ENCODE peak calls at places on chromosomes 12 and 14, in eight cellular contexts. I is mesothelial cell of epicardium; F is NCI-H460; C is HFFc6; B is tibial artery; K is hepatocyte; J is CD8-positive, alpha-beta memory T cell; M is T-cell. W is an unnamed sample.

GRCh38 chr12:76790564-76791552 is 26.9 kb downstream of the ZDHHC17 start:
- DNase-seq in I (no peak), F (peak; percentile 19), C (peak; percentile 15), B (no peak), K (peak; percentile 41), J (peak; percentile 34), M (no peak), W (peak; percentile 69)

GRCh38 chr14:105171004-105171673 is 2.6 kb upstream of the JAG2 start:
- DNase-seq in I (no peak), F (no peak), C (no peak), B (no peak), K (no peak), J (no peak), M (no peak), W (no peak)

GRCh38 chr12:124567035-124567672 is at the start of gene NCOR2:
- DNase-seq in I (no peak), F (no peak), C (no peak), B (no peak), K (no peak), J (peak; percentile 60), M (peak; percentile 57), W (peak; percentile 83)

GRCh38 chr12:64801381-64801780 is 23.1 kb upstream of the TBC1D30 start:
- DNase-seq in I (no peak), F (peak; percentile 17), C (no peak), B (no peak), K (no peak), J (no peak), M (no peak), W (no peak)

GRCh38 chr12:41250748-41251147 is 62.6 kb downstream of the PDZRN4 start:
- DNase-seq in I (no peak), F (no peak), C (no peak), B (no peak), K (no peak), J (no peak), M (no peak), W (no peak)

GRCh38 chr12:6783828-6784227 is 5.5 kb upstream of the CD4 start:
- DNase-seq in I (no peak), F (no peak), C (no peak), B (no peak), K (no peak), J (no peak), M (no peak), W (no peak)

GRCh38 chr12:96068111-96068510 is 32.7 kb upstream of the LTA4H start:
- DNase-seq in I (no peak), F (no peak), C (no peak), B (no peak), K (no peak), J (no peak), M (no peak), W (no peak)

GRCh38 chr14:78566017-78566858 is 396.1 kb downstream of the NRXN3 start:
- DNase-seq in I (peak; percentile 51), F (peak; percentile 47), C (peak; percentile 79), B (peak; percentile 75), K (peak; percentile 88), J (peak; percentile 28), M (peak; percentile 32), W (peak; percentile 91)

GRCh38 chr12:123940627-123940966 is 32.0 kb downstream of the CCDC92 start:
- DNase-seq in I (no peak), F (no peak), C (no peak), B (no peak), K (no peak), J (no peak), M (no peak), W (no peak)

GRCh38 chr12:58967551-58967950 is 47.2 kb upstream of the LRIG3 start:
- DNase-seq in I (no peak), F (no peak), C (no peak), B (no peak), K (no peak), J (no peak), M (no peak), W (no peak)

GRCh38 chr12:65649126-65649525 is 175.2 kb upstream of the HMGA2 start:
- DNase-seq in I (no peak), F (peak; percentile 85), C (peak; percentile 98), B (no peak), K (no peak), J (no peak), M (no peak), W (no peak)

GRCh38 chr12:19775241-19775640 is 335.9 kb downstream of the AEBP2 start:
- DNase-seq in I (no peak), F (no peak), C (no peak), B (peak; percentile 79), K (no peak), J (no peak), M (no peak), W (no peak)

GRCh38 chr14:95337052-95337595 is 17.4 kb upstream of the CLMN start:
- DNase-seq in I (no peak), F (no peak), C (no peak), B (no peak), K (no peak), J (no peak), M (no peak), W (no peak)

GRCh38 chr12:57983858-57984505 is 42.6 kb downstream of the ATP23 start:
- DNase-seq in I (no peak), F (no peak), C (no peak), B (no peak), K (no peak), J (no peak), M (no peak), W (no peak)

GRCh38 chr12:43965899-43966298 is 130.0 kb downstream of the TMEM117 start:
- DNase-seq in I (no peak), F (no peak), C (no peak), B (no peak), K (no peak), J (no peak), M (no peak), W (no peak)

GRCh38 chr14:99564903-99565259 is 39.1 kb downstream of the CCDC85C start:
- DNase-seq in I (no peak), F (no peak), C (no peak), B (no peak), K (no peak), J (no peak), M (no peak), W (no peak)

GRCh38 chr14:104118006-104118844 is 20.2 kb upstream of the KIF26A start:
- DNase-seq in I (peak; percentile 18), F (no peak), C (no peak), B (peak; percentile 55), K (no peak), J (no peak), M (no peak), W (no peak)

GRCh38 chr14:69012251-69012953 is 33.3 kb upstream of the ACTN1 start:
- DNase-seq in I (no peak), F (no peak), C (no peak), B (no peak), K (no peak), J (no peak), M (no peak), W (no peak)

GRCh38 chr14:65287264-65288131 is 125.0 kb upstream of the FUT8 start:
- DNase-seq in I (no peak), F (no peak), C (no peak), B (no peak), K (no peak), J (peak; percentile 80), M (peak; percentile 41), W (peak; percentile 64)

GRCh38 chr12:2795291-2796186 is 769 bp downstream of the FKBP4 start:
- DNase-seq in I (peak; percentile 57), F (peak; percentile 43), C (peak; percentile 14), B (peak; percentile 92), K (peak; percentile 89), J (peak; percentile 77), M (peak; percentile 73), W (peak; percentile 88)

GRCh38 chr14:73761621-73762355 is 47.6 kb upstream of the PNMA1 start:
- DNase-seq in I (no peak), F (no peak), C (no peak), B (no peak), K (no peak), J (no peak), M (no peak), W (peak; percentile 71)

GRCh38 chr12:42298887-42299286 is 27.0 kb downstream of the ZCRB1 start:
- DNase-seq in I (no peak), F (no peak), C (no peak), B (no peak), K (no peak), J (no peak), M (no peak), W (no peak)

GRCh38 chr14:86712727-86713126 is 1182.8 kb downstream of the FLRT2 start:
- DNase-seq in I (no peak), F (no peak), C (no peak), B (no peak), K (no peak), J (no peak), M (no peak), W (peak; percentile 48)

GRCh38 chr12:127393896-127394295 is 873.1 kb upstream of the TMEM132C start:
- DNase-seq in I (no peak), F (no peak), C (peak; percentile 87), B (no peak), K (no peak), J (no peak), M (no peak), W (no peak)

GRCh38 chr12:29582156-29582555 is 84.7 kb upstream of the OVCH1 start:
- DNase-seq in I (no peak), F (no peak), C (no peak), B (no peak), K (no peak), J (no peak), M (no peak), W (no peak)